ENCODE peak calls at places on chromosomes 12 and 14, in eight cellular contexts. A, M, I, V, C, N, P and G are unnamed samples.

GRCh38 chr12:108532061-108532848 is 17.2 kb downstream of the FICD start:
- DNase-seq in N (no peak), V (no peak), A (no peak), I (no peak), C (no peak), M (no peak), P (no peak), G (no peak)

GRCh38 chr12:13087766-13088165 is 15.7 kb downstream of the GSG1 start:
- DNase-seq in C (no peak), I (no peak), P (no peak), A (no peak), M (no peak), N (no peak), V (no peak), G (no peak)

GRCh38 chr12:131511803-131512564 is 198.9 kb upstream of the SFSWAP start:
- DNase-seq in A (no peak), P (no peak), C (no peak), I (no peak), M (no peak), V (no peak), N (no peak), G (no peak)

GRCh38 chr14:89748004-89748403 is 206.5 kb downstream of the EFCAB11 start:
- DNase-seq in C (no peak), A (peak), N (no peak), I (no peak), P (no peak), M (no peak), V (peak), G (no peak)

GRCh38 chr12:43063642-43064041 is 474.1 kb upstream of the PRICKLE1 start:
- DNase-seq in V (peak), C (no peak), A (peak), P (no peak), I (no peak), N (no peak), M (no peak), G (no peak)

GRCh38 chr14:89899917-89900680 is 54.4 kb downstream of the EFCAB11 start:
- DNase-seq in C (no peak), A (peak), M (no peak), P (no peak), V (no peak), N (no peak), I (peak), G (peak)

GRCh38 chr14:95305145-95305544 is 14.6 kb downstream of the CLMN start:
- DNase-seq in C (no peak), M (no peak), V (no peak), I (no peak), A (no peak), P (no peak), N (no peak), G (no peak)

GRCh38 chr14:65210118-65210826 is 108.0 kb upstream of the MAX start:
- DNase-seq in V (no peak), N (no peak), C (no peak), A (peak), M (no peak), P (no peak), I (no peak), G (no peak)

GRCh38 chr12:28313631-28314030 is 123.4 kb downstream of the CCDC91 start:
- DNase-seq in P (no peak), N (no peak), I (no peak), M (no peak), V (peak), C (no peak), A (peak), G (no peak)

GRCh38 chr14:101459392-101459900 is 101.8 kb upstream of the DIO3 start:
- DNase-seq in A (no peak), I (no peak), C (peak), N (no peak), M (peak), P (no peak), V (no peak), G (no peak)

GRCh38 chr12:111753144-111753881 is 13.4 kb upstream of the ALDH2 start:
- DNase-seq in M (peak), P (peak), V (peak), C (peak), I (peak), A (peak), N (peak), G (peak)

GRCh38 chr12:96617178-96617577 is 127.8 kb downstream of the CFAP54 start:
- DNase-seq in A (no peak), M (no peak), I (no peak), C (no peak), V (no peak), P (no peak), N (no peak), G (no peak)

GRCh38 chr12:5390174-5390799 is 41.6 kb upstream of the NTF3 start:
- DNase-seq in N (no peak), A (no peak), I (no peak), M (no peak), C (no peak), P (no peak), V (no peak), G (no peak)

GRCh38 chr12:92010368-92010767 is 135.3 kb downstream of the BTG1 start:
- DNase-seq in V (no peak), N (no peak), I (no peak), M (no peak), P (no peak), C (no peak), A (no peak), G (no peak)

GRCh38 chr12:106144847-106145246 is 6.1 kb upstream of the NUAK1 start:
- DNase-seq in V (no peak), A (peak), M (no peak), C (no peak), I (no peak), N (no peak), P (no peak), G (no peak)

GRCh38 chr14:103549361-103550311 is 12.8 kb downstream of the BAG5 start:
- DNase-seq in I (peak), C (peak), M (peak), P (no peak), V (no peak), N (peak), A (no peak), G (no peak)

GRCh38 chr12:13982010-13982409 is 608 bp upstream of the GRIN2B start:
- DNase-seq in M (no peak), V (no peak), N (no peak), P (peak), I (no peak), C (no peak), A (no peak), G (peak)

DNA sequence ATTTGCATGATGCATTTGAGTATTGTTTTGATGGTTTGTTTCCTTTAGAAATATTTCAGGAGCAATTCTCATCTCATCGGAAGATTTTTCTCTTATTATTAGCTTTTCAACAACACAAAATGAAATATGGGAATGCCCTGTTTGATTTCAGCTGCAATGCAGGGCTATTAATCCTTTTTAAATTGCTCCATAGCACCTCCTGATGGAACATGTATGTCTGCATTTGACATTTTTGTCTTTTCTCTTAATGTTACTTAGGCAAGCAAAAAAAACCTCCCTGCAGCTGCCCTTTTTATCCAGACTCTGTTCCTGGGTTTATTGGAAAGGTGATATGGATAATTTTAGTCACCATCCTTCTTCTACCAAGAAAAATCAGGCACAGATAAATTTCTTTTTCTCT is 895.8 kb downstream of the RPS29 start:
- DNase-seq in C (no peak), A (no peak), N (no peak), M (no peak), V (no peak), P (no peak), I (no peak), G (no peak)
- TF ChIP-seq CTCF in C (no peak), A (no peak), N (no peak), M (no peak), V (peak), P (peak), I (no peak), G (no peak)

GRCh38 chr12:49298160-49298559 is 3.2 kb downstream of the PRPH start:
- DNase-seq in V (no peak), N (no peak), P (no peak), I (no peak), M (peak), C (no peak), A (peak), G (no peak)
- TF ChIP-seq CTCF in V (no peak), N (no peak), P (peak), I (peak), M (no peak), C (no peak), A (no peak), G (no peak)

GRCh38 chr12:113697646-113698504 is 226.2 kb upstream of the LHX5 start:
- DNase-seq in M (no peak), N (no peak), P (no peak), I (no peak), C (no peak), V (no peak), A (no peak), G (no peak)
- TF ChIP-seq CTCF in M (no peak), N (no peak), P (no peak), I (peak), C (no peak), V (no peak), A (no peak), G (no peak)

DNA sequence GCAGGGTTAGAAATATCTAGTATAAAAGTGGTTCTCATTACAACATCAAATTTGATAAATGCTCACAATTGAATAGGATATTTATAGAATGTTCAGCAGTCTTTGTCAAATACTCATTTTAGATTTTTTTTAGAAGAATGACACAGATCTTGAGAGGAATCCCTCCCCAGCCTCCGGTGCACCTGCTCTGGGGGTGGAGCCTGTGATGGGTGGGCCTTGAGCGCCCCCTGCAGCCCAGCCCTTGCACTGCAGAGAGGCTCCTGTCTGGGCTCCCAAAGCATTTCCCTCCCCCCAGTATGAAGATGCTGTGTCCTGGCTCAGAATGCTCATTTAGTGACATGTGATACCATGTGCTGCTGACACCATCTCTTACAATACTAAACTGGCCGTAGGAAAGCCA is 792.3 kb downstream of the TMEM121 start:
- DNase-seq in A (no peak), M (no peak), P (no peak), C (no peak), N (peak), I (no peak), V (no peak), G (no peak)
- TF ChIP-seq CTCF in A (no peak), M (peak), P (no peak), C (no peak), N (no peak), I (peak), V (no peak), G (no peak)

GRCh38 chr12:49730050-49730449 is 11.3 kb upstream of the TMBIM6 start:
- DNase-seq in A (no peak), V (no peak), N (no peak), P (no peak), I (no peak), M (no peak), C (no peak), G (no peak)

GRCh38 chr12:49728446-49728845 is 12.9 kb upstream of the TMBIM6 start:
- DNase-seq in V (no peak), M (no peak), I (no peak), C (no peak), P (no peak), A (no peak), N (no peak), G (no peak)

GRCh38 chr12:49730568-49731101 is 10.7 kb upstream of the TMBIM6 start:
- DNase-seq in P (no peak), M (no peak), C (no peak), I (no peak), V (no peak), A (peak), N (no peak), G (no peak)

DNA sequence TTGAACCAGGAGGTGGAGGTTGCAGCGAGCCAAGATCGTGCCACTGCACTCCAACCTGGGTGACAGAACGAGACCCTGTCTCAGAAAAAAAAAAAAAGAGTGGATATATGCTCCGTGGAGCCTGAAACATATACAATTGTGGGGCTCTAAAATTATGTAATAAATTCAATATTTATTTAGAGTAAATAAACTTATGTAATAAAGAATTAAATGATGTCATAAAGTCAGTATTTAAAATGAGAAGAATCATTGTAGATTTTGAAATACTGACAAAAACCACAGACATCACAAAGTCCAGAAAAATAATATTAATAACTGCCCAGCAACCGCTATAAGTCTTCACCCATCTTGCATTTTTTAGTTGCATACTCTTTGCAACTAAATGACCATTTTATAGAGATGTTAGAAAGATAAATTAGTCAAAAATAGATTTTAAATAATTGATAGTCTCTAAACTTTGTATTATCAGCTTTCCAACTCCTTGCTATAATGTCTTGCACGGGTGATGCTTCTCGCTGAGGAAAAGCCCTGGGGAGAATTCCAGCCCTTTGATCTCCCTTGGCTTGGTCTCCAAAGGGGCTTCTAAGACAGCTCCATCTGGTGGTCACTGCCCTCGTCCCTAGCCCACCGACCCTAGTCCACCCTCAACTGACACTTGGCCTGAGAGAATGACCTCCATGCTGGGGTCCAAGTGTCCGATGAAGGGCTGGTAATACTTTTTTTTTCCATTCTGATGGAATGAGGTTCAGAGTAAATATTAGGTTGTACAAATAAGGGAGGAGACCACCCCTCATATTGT is 7.9 kb upstream of the TMBIM6 start:
- DNase-seq in N (no peak), P (no peak), V (no peak), A (no peak), C (no peak), I (peak), M (no peak), G (no peak)
- TF ChIP-seq CTCF in N (no peak), P (no peak), V (no peak), A (no peak), C (no peak), I (peak), M (no peak), G (no peak)

GRCh38 chr12:25827747-25828146 is 130.7 kb upstream of the RASSF8 start:
- DNase-seq in C (no peak), I (no peak), P (no peak), M (no peak), A (no peak), N (no peak), V (no peak), G (no peak)
- TF ChIP-seq CTCF in C (no peak), I (no peak), P (no peak), M (no peak), A (no peak), N (no peak), V (no peak), G (no peak)

GRCh38 chr12:81992461-81992860 is 233.3 kb upstream of the PPFIA2 start:
- DNase-seq in M (no peak), C (no peak), N (no peak), P (no peak), I (no peak), V (no peak), A (no peak), G (peak)
- TF ChIP-seq CTCF in M (no peak), C (peak), N (no peak), P (peak), I (no peak), V (no peak), A (no peak), G (no peak)

DNA sequence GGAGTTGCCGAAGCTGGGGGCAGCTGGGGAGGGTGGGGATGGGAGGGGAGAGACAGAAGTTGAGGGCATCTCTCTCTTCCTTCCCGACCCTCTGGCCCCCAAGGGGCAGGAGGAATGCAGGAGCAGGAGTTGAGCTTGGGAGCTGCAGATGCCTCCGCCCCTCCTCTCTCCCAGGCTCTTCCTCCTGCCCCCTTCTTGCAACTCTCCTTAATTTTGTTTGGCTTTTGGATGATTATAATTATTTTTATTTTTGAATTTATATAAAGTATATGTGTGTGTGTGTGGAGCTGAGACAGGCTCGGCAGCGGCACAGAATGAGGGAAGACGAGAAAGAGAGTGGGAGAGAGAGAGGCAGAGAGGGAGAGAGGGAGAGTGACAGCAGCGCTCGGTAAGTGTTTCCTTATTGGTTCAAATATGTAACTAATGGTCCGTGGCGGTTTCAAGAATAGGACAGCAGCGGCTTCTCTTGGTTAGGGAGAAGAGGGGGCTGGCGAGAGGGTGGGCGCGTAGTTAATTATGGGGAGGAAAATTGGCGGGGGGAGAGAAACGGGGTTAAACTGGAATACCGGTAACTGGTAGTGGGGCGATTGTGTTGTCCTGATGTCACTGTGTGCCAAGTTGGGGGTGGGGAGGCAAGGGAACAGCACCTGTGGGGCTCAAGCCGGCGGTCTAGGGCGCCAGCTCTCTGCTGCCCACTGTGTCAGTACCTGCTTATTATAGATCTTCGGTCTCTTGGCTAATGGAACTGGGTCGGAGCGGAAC is 8.4 kb downstream of the HOXC8 start:
- DNase-seq in I (no peak), V (no peak), A (peak), N (no peak), P (no peak), M (no peak), C (no peak), G (no peak)
- TF ChIP-seq CTCF in I (no peak), V (no peak), A (no peak), N (no peak), P (no peak), M (no peak), C (no peak), G (no peak)

GRCh38 chr14:87896393-87897380 is 96.3 kb downstream of the GALC start:
- DNase-seq in M (no peak), N (no peak), P (no peak), C (no peak), V (peak), A (peak), I (peak), G (peak)
- TF ChIP-seq CTCF in M (peak), N (no peak), P (peak), C (peak), V (peak), A (peak), I (peak), G (peak)

GRCh38 chr12:123747309-123747708 is 14.8 kb upstream of the DNAH10 start:
- DNase-seq in C (no peak), V (no peak), M (no peak), I (no peak), P (no peak), N (no peak), A (no peak), G (no peak)

GRCh38 chr12:123743002-123743401 is 19.1 kb upstream of the DNAH10 start:
- DNase-seq in N (no peak), P (no peak), V (no peak), C (no peak), A (no peak), M (peak), I (no peak), G (no peak)

GRCh38 chr12:123741937-123742572 is 20.0 kb upstream of the DNAH10 start:
- DNase-seq in V (no peak), C (no peak), I (no peak), A (no peak), M (no peak), N (no peak), P (no peak), G (no peak)

GRCh38 chr12:123748171-123748570 is 13.9 kb upstream of the DNAH10 start:
- DNase-seq in M (no peak), N (no peak), C (no peak), V (no peak), I (no peak), P (no peak), A (no peak), G (no peak)

GRCh38 chr12:123744836-123745235 is 17.3 kb upstream of the DNAH10 start:
- DNase-seq in C (no peak), P (no peak), N (no peak), A (peak), I (no peak), V (no peak), M (no peak), G (peak)
- TF ChIP-seq CTCF in C (no peak), P (peak), N (no peak), A (no peak), I (peak), V (peak), M (no peak), G (no peak)